ENCODE peak calls at places on chromosomes 3 and 15, in six cellular contexts. C, R, D, U, E and K are unnamed samples.
A peak's percentile ranks its signal among the peaks of the same experiment; 100 is the strongest.

GRCh38 chr3:5638550-5638949 is 451.0 kb downstream of the EDEM1 start:
- DNase-seq in C (no peak), R (no peak), D (no peak), U (no peak), E (no peak), K (no peak)

GRCh38 chr3:100443690-100444089 is 42.4 kb downstream of the LNP1 start:
- DNase-seq in C (no peak), R (no peak), D (no peak), U (no peak), E (peak; percentile 27), K (no peak)

GRCh38 chr15:66045542-66045941 is 176.3 kb downstream of the RAB11A start:
- DNase-seq in C (no peak), R (no peak), D (no peak), U (no peak), E (no peak), K (no peak)

GRCh38 chr3:73433681-73434080 is 191.1 kb downstream of the PDZRN3 start:
- DNase-seq in C (no peak), R (no peak), D (no peak), U (no peak), E (no peak), K (no peak)

GRCh38 chr3:157789162-157789561 is 285.9 kb upstream of the VEPH1 start:
- DNase-seq in C (no peak), R (no peak), D (no peak), U (no peak), E (no peak), K (no peak)

GRCh38 chr15:43922021-43922420 is 95.2 kb downstream of the WDR76 start:
- DNase-seq in C (no peak), R (no peak), D (no peak), U (no peak), E (no peak), K (no peak)

GRCh38 chr15:94370197-94370987 is 139.0 kb downstream of the MCTP2 start:
- DNase-seq in C (no peak), R (no peak), D (no peak), U (no peak), E (no peak), K (no peak)

GRCh38 chr3:26731843-26732242 is 109.3 kb downstream of the LRRC3B start:
- DNase-seq in C (no peak), R (no peak), D (no peak), U (no peak), E (no peak), K (no peak)

GRCh38 chr3:131903988-131904415 is 130.8 kb downstream of the CPNE4 start:
- DNase-seq in C (no peak), R (no peak), D (no peak), U (no peak), E (no peak), K (peak; percentile 5)

GRCh38 chr15:25441111-25441510 is 2.3 kb upstream of the UBE3A start:
- DNase-seq in C (no peak), R (no peak), D (no peak), U (no peak), E (no peak), K (no peak)

GRCh38 chr3:15327941-15328340 is 4.4 kb downstream of the SH3BP5 start:
- DNase-seq in C (no peak), R (peak; percentile 74), D (peak; percentile 42), U (no peak), E (peak; percentile 71), K (no peak)

GRCh38 chr3:179156775-179157174 is 8.6 kb downstream of the PIK3CA start:
- DNase-seq in C (no peak), R (no peak), D (no peak), U (no peak), E (no peak), K (no peak)

GRCh38 chr15:99993681-99994131 is 260.5 kb upstream of the LYSMD4 start:
- DNase-seq in C (no peak), R (peak; percentile 6), D (no peak), U (no peak), E (no peak), K (no peak)

GRCh38 chr3:38022887-38023709 is 6.3 kb downstream of the PLCD1 start:
- DNase-seq in C (peak; percentile 11), R (no peak), D (no peak), U (peak; percentile 41), E (no peak), K (peak; percentile 19)

GRCh38 chr15:83109532-83109931 is 2.1 kb downstream of the TM6SF1 start:
- DNase-seq in C (no peak), R (no peak), D (no peak), U (no peak), E (no peak), K (no peak)

GRCh38 chr3:131361464-131362421 is 19.8 kb upstream of the NUDT16 start:
- DNase-seq in C (peak; percentile 98), R (peak; percentile 55), D (peak; percentile 83), U (peak; percentile 99), E (no peak), K (peak; percentile 84)

GRCh38 chr3:27960133-27960532 is 238.0 kb upstream of the EOMES start:
- DNase-seq in C (no peak), R (no peak), D (no peak), U (no peak), E (no peak), K (no peak)

GRCh38 chr3:122416966-122417365 is 1.1 kb upstream of the WDR5B start:
- DNase-seq in C (peak; percentile 33), R (no peak), D (no peak), U (no peak), E (peak; percentile 12), K (no peak)

GRCh38 chr3:81621277-81621676 is 140.2 kb downstream of the GBE1 start:
- DNase-seq in C (no peak), R (no peak), D (no peak), U (no peak), E (no peak), K (no peak)

DNA sequence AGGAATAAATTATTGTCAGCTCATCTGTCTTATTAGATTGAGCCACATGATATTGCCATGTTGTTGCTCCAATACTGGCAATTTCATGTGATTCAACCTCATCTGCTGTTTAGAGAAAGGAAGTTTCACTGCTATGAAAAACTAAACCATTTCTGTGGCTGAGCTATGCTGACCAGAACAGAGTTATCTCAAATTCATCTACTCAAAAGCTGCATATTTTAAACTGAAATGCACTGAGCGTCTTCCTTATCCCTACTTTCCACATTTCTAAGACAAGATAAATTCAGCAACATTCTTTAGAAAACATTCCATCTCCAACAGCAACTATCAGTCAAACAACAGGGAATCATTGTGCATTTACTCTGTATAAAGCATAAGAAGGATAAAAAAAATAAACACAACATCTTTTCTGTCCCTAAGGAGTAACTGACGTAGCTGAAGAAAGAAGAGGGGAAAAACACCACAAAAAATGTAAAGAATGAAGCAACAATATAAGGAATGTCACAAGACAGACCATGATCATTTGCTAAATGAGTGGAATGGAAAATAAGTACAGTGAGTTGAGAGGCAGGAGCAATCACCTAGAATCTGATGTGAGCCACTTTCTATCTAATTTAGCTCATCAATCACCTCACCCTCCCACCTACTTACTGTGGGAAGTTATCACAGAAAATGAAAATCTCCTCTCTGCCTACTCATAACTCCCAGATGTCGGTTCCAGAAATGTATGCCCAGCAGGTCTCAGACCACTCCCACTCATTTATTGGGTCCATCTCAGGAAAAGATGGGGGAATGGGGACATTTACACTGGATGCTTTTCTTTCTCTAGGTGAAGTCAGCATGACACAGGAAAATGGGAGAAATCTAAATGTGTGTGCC is 271.2 kb downstream of the FHIT start:
- DNase-seq in C (no peak), R (no peak), D (no peak), U (no peak), E (no peak), K (no peak)
- H3K4me3 ChIP-seq in C (no peak overlapping the region), R (no peak overlapping the region), D (no peak overlapping the region), U (no peak overlapping the region), E (no peak overlapping the region), K (no peak overlapping the region)

GRCh38 chr3:50338989-50339388 is 1.6 kb downstream of the RASSF1 start:
- DNase-seq in C (no peak), R (no peak), D (no peak), U (no peak), E (peak; percentile 44), K (no peak)

GRCh38 chr3:50339485-50340196 is 995 bp downstream of the RASSF1 start:
- DNase-seq in C (no peak), R (no peak), D (no peak), U (peak; percentile 48), E (no peak), K (no peak)

GRCh38 chr3:50334339-50335075 is 6.1 kb downstream of the RASSF1 start:
- DNase-seq in C (no peak), R (no peak), D (no peak), U (no peak), E (no peak), K (no peak)

GRCh38 chr3:50336452-50337174 is 4.0 kb downstream of the RASSF1 start:
- DNase-seq in C (no peak), R (no peak), D (no peak), U (no peak), E (no peak), K (no peak)

DNA sequence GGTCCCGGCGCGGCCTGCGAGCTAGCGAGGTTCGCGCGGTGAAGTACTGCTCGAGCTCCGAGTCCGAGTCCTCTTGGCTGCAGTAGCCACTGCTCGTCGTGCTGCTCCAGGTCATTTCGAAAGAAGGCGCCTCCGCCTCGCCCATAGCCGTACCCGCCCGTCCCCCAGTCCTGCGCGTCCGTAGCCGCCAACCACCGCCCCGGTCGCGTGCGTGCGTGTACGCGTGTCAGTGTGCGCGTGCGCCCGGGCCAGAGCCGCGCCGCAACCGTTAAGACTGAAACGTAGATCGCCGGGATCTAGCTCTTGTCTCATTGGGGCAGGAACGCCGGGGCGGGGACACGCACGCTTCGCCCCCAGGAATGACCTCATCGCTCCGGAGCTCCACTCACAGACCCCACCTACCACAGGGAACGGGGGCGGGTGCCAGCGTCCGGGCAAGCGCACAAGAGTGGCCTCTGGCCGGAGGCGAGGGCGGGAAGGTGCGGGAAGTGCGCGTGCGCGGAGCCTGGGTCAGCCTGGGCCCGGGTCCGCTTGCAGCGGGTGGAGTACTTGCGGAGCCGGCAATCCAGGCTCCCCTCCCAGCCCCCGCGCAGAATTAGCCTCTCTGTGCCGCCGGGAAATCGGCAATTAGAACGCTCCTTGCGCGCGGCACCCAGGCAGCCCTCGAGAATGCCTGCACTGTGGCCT is 3.3 kb downstream of the RASSF1 start:
- DNase-seq in C (peak; percentile 100), R (peak; percentile 100), D (peak; percentile 100), U (peak; percentile 100), E (peak; percentile 98), K (peak; percentile 100)
- H3K4me1 ChIP-seq in C (peaks cover 48% of the 10 kb centered on the region), R (peaks cover 4% of the 10 kb centered on the region), D (peaks cover 90% of the 10 kb centered on the region), U (peaks cover 78% of the 10 kb centered on the region), E (peaks cover 63% of the 10 kb centered on the region), K (peaks cover 29% of the 10 kb centered on the region)

GRCh38 chr15:74816624-74817369 is 4.2 kb downstream of the LMAN1L start:
- DNase-seq in C (no peak), R (no peak), D (no peak), U (no peak), E (no peak), K (no peak)

GRCh38 chr15:74812533-74812932 is at the start of gene LMAN1L:
- DNase-seq in C (no peak), R (no peak), D (no peak), U (no peak), E (no peak), K (no peak)

GRCh38 chr15:74815961-74816360 is 3.3 kb downstream of the LMAN1L start:
- DNase-seq in C (no peak), R (no peak), D (no peak), U (no peak), E (no peak), K (peak; percentile 38)

GRCh38 chr15:74817370-74817737 is 4.7 kb downstream of the LMAN1L start:
- DNase-seq in C (no peak), R (no peak), D (peak; percentile 64), U (no peak), E (no peak), K (peak; percentile 93)

GRCh38 chr15:74815121-74815933 is 2.7 kb downstream of the LMAN1L start:
- DNase-seq in C (peak; percentile 43), R (no peak), D (peak; percentile 69), U (no peak), E (no peak), K (peak; percentile 85)
- H3K27ac ChIP-seq in C (no peak overlapping the region), R (no peak overlapping the region), D (peak overlapping the region; percentile 80), U (no peak overlapping the region), E (no peak overlapping the region), K (peak overlapping the region; percentile 83)

GRCh38 chr3:29283297-29283681 is 2.4 kb downstream of the RBMS3 start:
- DNase-seq in C (no peak), R (no peak), D (no peak), U (no peak), E (no peak), K (no peak)
- H3K4me3 ChIP-seq in C (no peak overlapping the region), R (peak overlapping the region; percentile 56), D (peak overlapping the region; percentile 80), U (peak overlapping the region; percentile 64), E (peak overlapping the region; percentile 65), K (peak overlapping the region; percentile 44)